ENCODE peak calls at places on chromosomes 13 and 19, in four cellular contexts. L is GM13976; R is CD4-positive, CD25-positive, alpha-beta regulatory T cell; O is GM20000. J is an unnamed sample.

GRCh38 chr19:39144487-39145071 is 19.0 kb downstream of the PAK4 start:
- DNase-seq in O (no peak), L (no peak), R (no peak), J (no peak)

GRCh38 chr19:52138614-52139290 is 986 bp downstream of the ZNF616 start:
- DNase-seq in L (peak), R (peak), O (peak), J (peak)

GRCh38 chr19:45981350-45981749 is 7.7 kb upstream of the NOVA2 start:
- DNase-seq in L (no peak), R (no peak), O (no peak), J (no peak)

GRCh38 chr19:30212574-30212973 is 159.6 kb upstream of the ZNF536 start:
- DNase-seq in O (no peak), L (no peak), R (no peak), J (no peak)

GRCh38 chr19:29571181-29571580 is 34.9 kb upstream of the POP4 start:
- DNase-seq in R (no peak), O (no peak), L (no peak), J (no peak)

GRCh38 chr13:114064516-114065140 is 67.8 kb downstream of the RASA3 start:
- DNase-seq in R (no peak), O (no peak), L (no peak), J (no peak)

GRCh38 chr13:21657538-21657937 is 13.3 kb upstream of the FGF9 start:
- DNase-seq in L (no peak), R (no peak), O (no peak), J (no peak)

GRCh38 chr13:27973956-27974662 is 5.0 kb upstream of the CDX2 start:
- DNase-seq in R (no peak), L (no peak), O (no peak), J (no peak)

GRCh38 chr13:33375421-33375820 is 89.9 kb upstream of the STARD13 start:
- DNase-seq in R (no peak), L (no peak), O (no peak), J (no peak)

GRCh38 chr19:21130097-21130775 is 11.6 kb upstream of the ZNF431 start:
- DNase-seq in R (no peak), L (no peak), O (no peak), J (no peak)

GRCh38 chr19:56097306-56097705 is 23.8 kb downstream of the ZNF787 start:
- DNase-seq in O (no peak), L (no peak), R (no peak), J (no peak)

GRCh38 chr13:47611664-47612288 is 389.3 kb downstream of the SUCLA2 start:
- DNase-seq in O (no peak), L (no peak), R (no peak), J (no peak)

GRCh38 chr19:57165846-57166245 is 1.4 kb downstream of the DUXA start:
- DNase-seq in L (no peak), R (no peak), O (no peak), J (no peak)

GRCh38 chr13:67736646-67737420 is 506.7 kb upstream of the PCDH9 start:
- DNase-seq in L (no peak), R (no peak), O (no peak), J (peak)

GRCh38 chr13:40350283-40350992 is 316.0 kb downstream of the FOXO1 start:
- DNase-seq in O (no peak), L (no peak), R (no peak), J (no peak)

GRCh38 chr19:49613374-49613773 is 22.4 kb downstream of the PRR12 start:
- DNase-seq in R (no peak), L (no peak), O (no peak), J (no peak)

GRCh38 chr19:38211779-38212178 is 12.2 kb downstream of the DPF1 start:
- DNase-seq in R (no peak), O (no peak), L (no peak), J (no peak)

GRCh38 chr19:29121684-29122083 is 91.3 kb downstream of the UQCRFS1 start:
- DNase-seq in O (no peak), R (no peak), L (no peak), J (no peak)

GRCh38 chr19:6241680-6242079 is 38.1 kb downstream of the MLLT1 start:
- DNase-seq in R (no peak), L (no peak), O (no peak), J (no peak)

GRCh38 chr19:30085394-30085793 is 143.4 kb downstream of the URI1 start:
- DNase-seq in R (no peak), O (no peak), L (no peak), J (no peak)

GRCh38 chr13:65921933-65922332 is 1308.2 kb downstream of the PCDH9 start:
- DNase-seq in R (no peak), O (no peak), L (no peak), J (no peak)

GRCh38 chr19:45419396-45419795 is 4.3 kb downstream of the ERCC1 start:
- DNase-seq in O (peak), R (no peak), L (peak), J (no peak)

GRCh38 chr13:49652691-49653305 is 24.5 kb downstream of the ARL11 start:
- DNase-seq in L (peak), O (peak), R (no peak), J (peak)

GRCh38 chr13:37769078-37769477 is 100.5 kb downstream of the TRPC4 start:
- DNase-seq in O (no peak), R (no peak), L (no peak), J (no peak)

GRCh38 chr19:42316223-42317211 is 3.4 kb downstream of the TMEM145 start:
- DNase-seq in R (no peak), L (peak), O (peak), J (no peak)

GRCh38 chr13:104641309-104641708 is 1575.1 kb upstream of the SLC10A2 start:
- DNase-seq in L (no peak), O (no peak), R (no peak), J (no peak)

GRCh38 chr19:12985049-12985776 is 10.1 kb upstream of the NFIX start:
- DNase-seq in L (no peak), O (no peak), R (no peak), J (peak)

GRCh38 chr13:28741080-28741479 is 22.3 kb upstream of the SLC46A3 start:
- DNase-seq in O (no peak), L (peak), R (no peak), J (no peak)

GRCh38 chr13:46571189-46571901 is 18.4 kb downstream of the LRCH1 start:
- DNase-seq in O (no peak), L (no peak), R (no peak), J (no peak)

GRCh38 chr13:26019881-26020535 is 31.8 kb downstream of the SHISA2 start:
- DNase-seq in L (no peak), O (no peak), R (no peak), J (no peak)

J was measured in NCI-H1417.